ENCODE peak calls at places on chromosomes 3 and 15, in eight cellular contexts. One of them, this sample, is unnamed. For H3K9me3, the result is how much of the 10 kb centered on the place peaks cover.

GRCh38 chr3:138668107-138668506 is 59.5 kb downstream of the FAIM start:
- DNase-seq in endothelial cell of umbilical vein: peak
- DNase-seq in breast epithelium: no peak
- DNase-seq in left ventricle myocardium inferior: no peak
- DNase-seq in cardiac muscle cell: no peak
- DNase-seq in IMR-90: no peak
- DNase-seq in esophagus muscularis mucosa: no peak
- DNase-seq in body of pancreas: no peak
- DNase-seq in this sample: no peak

GRCh38 chr3:61780455-61781239 is 219.3 kb downstream of the PTPRG start:
- DNase-seq in cardiac muscle cell: no peak
- DNase-seq in IMR-90: no peak
- DNase-seq in endothelial cell of umbilical vein: no peak
- DNase-seq in esophagus muscularis mucosa: peak
- DNase-seq in left ventricle myocardium inferior: no peak
- DNase-seq in body of pancreas: no peak
- DNase-seq in breast epithelium: no peak
- DNase-seq in this sample: no peak

GRCh38 chr3:139574026-139574947 is 34.7 kb upstream of the RBP1 start:
- DNase-seq in breast epithelium: no peak
- DNase-seq in cardiac muscle cell: no peak
- DNase-seq in IMR-90: no peak
- DNase-seq in endothelial cell of umbilical vein: no peak
- DNase-seq in esophagus muscularis mucosa: peak
- DNase-seq in left ventricle myocardium inferior: peak
- DNase-seq in body of pancreas: peak
- DNase-seq in this sample: no peak

GRCh38 chr3:136750922-136751258 is 1.3 kb downstream of the STAG1 start:
- DNase-seq in esophagus muscularis mucosa: no peak
- DNase-seq in body of pancreas: no peak
- DNase-seq in breast epithelium: no peak
- DNase-seq in endothelial cell of umbilical vein: no peak
- DNase-seq in IMR-90: peak
- DNase-seq in left ventricle myocardium inferior: no peak
- DNase-seq in cardiac muscle cell: no peak
- DNase-seq in this sample: no peak

GRCh38 chr3:11323827-11324226 is 51.6 kb downstream of the ATG7 start:
- DNase-seq in breast epithelium: no peak
- DNase-seq in cardiac muscle cell: no peak
- DNase-seq in esophagus muscularis mucosa: no peak
- DNase-seq in body of pancreas: no peak
- DNase-seq in left ventricle myocardium inferior: no peak
- DNase-seq in endothelial cell of umbilical vein: no peak
- DNase-seq in IMR-90: peak
- DNase-seq in this sample: no peak

GRCh38 chr3:124627501-124627908 is 102.7 kb upstream of the UMPS start:
- DNase-seq in breast epithelium: no peak
- DNase-seq in esophagus muscularis mucosa: no peak
- DNase-seq in IMR-90: peak
- DNase-seq in endothelial cell of umbilical vein: peak
- DNase-seq in body of pancreas: no peak
- DNase-seq in cardiac muscle cell: peak
- DNase-seq in left ventricle myocardium inferior: no peak
- DNase-seq in this sample: no peak

GRCh38 chr15:98142584-98142983 is 182.1 kb downstream of the ARRDC4 start:
- DNase-seq in cardiac muscle cell: no peak
- DNase-seq in esophagus muscularis mucosa: no peak
- DNase-seq in breast epithelium: no peak
- DNase-seq in left ventricle myocardium inferior: no peak
- DNase-seq in body of pancreas: no peak
- DNase-seq in endothelial cell of umbilical vein: no peak
- DNase-seq in IMR-90: no peak
- DNase-seq in this sample: no peak

GRCh38 chr3:147701195-147701594 is 292.0 kb downstream of the ZIC1 start:
- DNase-seq in IMR-90: no peak
- DNase-seq in cardiac muscle cell: no peak
- DNase-seq in endothelial cell of umbilical vein: no peak
- DNase-seq in body of pancreas: no peak
- DNase-seq in esophagus muscularis mucosa: no peak
- DNase-seq in left ventricle myocardium inferior: no peak
- DNase-seq in breast epithelium: no peak
- DNase-seq in this sample: no peak

GRCh38 chr15:91135201-91136130 is 35.4 kb downstream of the SV2B start:
- DNase-seq in endothelial cell of umbilical vein: no peak
- DNase-seq in breast epithelium: no peak
- DNase-seq in body of pancreas: no peak
- DNase-seq in esophagus muscularis mucosa: no peak
- DNase-seq in IMR-90: no peak
- DNase-seq in cardiac muscle cell: no peak
- DNase-seq in left ventricle myocardium inferior: no peak
- DNase-seq in this sample: no peak

GRCh38 chr3:167742338-167742737 is 6.8 kb downstream of the SERPINI1 start:
- DNase-seq in cardiac muscle cell: no peak
- DNase-seq in body of pancreas: no peak
- DNase-seq in breast epithelium: no peak
- DNase-seq in IMR-90: no peak
- DNase-seq in left ventricle myocardium inferior: no peak
- DNase-seq in endothelial cell of umbilical vein: no peak
- DNase-seq in esophagus muscularis mucosa: no peak
- DNase-seq in this sample: no peak

GRCh38 chr3:184314700-184315505 is 497 bp downstream of the EIF4G1 start:
- DNase-seq in cardiac muscle cell: peak
- DNase-seq in body of pancreas: peak
- DNase-seq in IMR-90: peak
- DNase-seq in endothelial cell of umbilical vein: peak
- DNase-seq in left ventricle myocardium inferior: peak
- DNase-seq in breast epithelium: peak
- DNase-seq in esophagus muscularis mucosa: peak
- DNase-seq in this sample: peak

GRCh38 chr3:46449755-46450552 is 14.8 kb downstream of the LTF start:
- DNase-seq in esophagus muscularis mucosa: no peak
- DNase-seq in left ventricle myocardium inferior: no peak
- DNase-seq in endothelial cell of umbilical vein: no peak
- DNase-seq in breast epithelium: no peak
- DNase-seq in IMR-90: peak
- DNase-seq in cardiac muscle cell: no peak
- DNase-seq in body of pancreas: no peak
- DNase-seq in this sample: no peak

GRCh38 chr3:133989931-133990702 is 39.6 kb downstream of the SLCO2A1 start:
- DNase-seq in esophagus muscularis mucosa: no peak
- DNase-seq in IMR-90: no peak
- DNase-seq in body of pancreas: no peak
- DNase-seq in breast epithelium: no peak
- DNase-seq in endothelial cell of umbilical vein: no peak
- DNase-seq in left ventricle myocardium inferior: no peak
- DNase-seq in cardiac muscle cell: no peak
- DNase-seq in this sample: no peak

GRCh38 chr3:78497025-78497424 is 1270.8 kb downstream of the ROBO1 start:
- DNase-seq in esophagus muscularis mucosa: no peak
- DNase-seq in endothelial cell of umbilical vein: no peak
- DNase-seq in IMR-90: no peak
- DNase-seq in cardiac muscle cell: peak
- DNase-seq in breast epithelium: no peak
- DNase-seq in left ventricle myocardium inferior: no peak
- DNase-seq in body of pancreas: no peak
- DNase-seq in this sample: no peak

GRCh38 chr15:70471517-70471916 is 291.8 kb downstream of the UACA start:
- DNase-seq in left ventricle myocardium inferior: no peak
- DNase-seq in IMR-90: no peak
- DNase-seq in body of pancreas: no peak
- DNase-seq in breast epithelium: no peak
- DNase-seq in endothelial cell of umbilical vein: no peak
- DNase-seq in esophagus muscularis mucosa: no peak
- DNase-seq in cardiac muscle cell: no peak
- DNase-seq in this sample: no peak

GRCh38 chr15:29924750-29925149 is 102.5 kb upstream of the TJP1 start:
- DNase-seq in IMR-90: peak
- DNase-seq in endothelial cell of umbilical vein: peak
- DNase-seq in body of pancreas: peak
- DNase-seq in left ventricle myocardium inferior: peak
- DNase-seq in breast epithelium: no peak
- DNase-seq in cardiac muscle cell: peak
- DNase-seq in esophagus muscularis mucosa: no peak
- DNase-seq in this sample: no peak

GRCh38 chr3:31103623-31104180 is 209.2 kb upstream of the GADL1 start:
- DNase-seq in IMR-90: no peak
- DNase-seq in esophagus muscularis mucosa: no peak
- DNase-seq in cardiac muscle cell: no peak
- DNase-seq in body of pancreas: no peak
- DNase-seq in endothelial cell of umbilical vein: no peak
- DNase-seq in breast epithelium: no peak
- DNase-seq in left ventricle myocardium inferior: no peak
- DNase-seq in this sample: no peak

GRCh38 chr3:4827767-4828166 is 151.5 kb upstream of the BHLHE40 start:
- DNase-seq in left ventricle myocardium inferior: no peak
- DNase-seq in IMR-90: no peak
- DNase-seq in cardiac muscle cell: no peak
- DNase-seq in endothelial cell of umbilical vein: no peak
- DNase-seq in breast epithelium: no peak
- DNase-seq in esophagus muscularis mucosa: no peak
- DNase-seq in body of pancreas: no peak
- DNase-seq in this sample: no peak

GRCh38 chr3:142087676-142088075 is 61.7 kb downstream of the TFDP2 start:
- DNase-seq in endothelial cell of umbilical vein: no peak
- DNase-seq in left ventricle myocardium inferior: no peak
- DNase-seq in cardiac muscle cell: no peak
- DNase-seq in IMR-90: peak
- DNase-seq in esophagus muscularis mucosa: no peak
- DNase-seq in body of pancreas: no peak
- DNase-seq in breast epithelium: no peak
- DNase-seq in this sample: no peak

DNA sequence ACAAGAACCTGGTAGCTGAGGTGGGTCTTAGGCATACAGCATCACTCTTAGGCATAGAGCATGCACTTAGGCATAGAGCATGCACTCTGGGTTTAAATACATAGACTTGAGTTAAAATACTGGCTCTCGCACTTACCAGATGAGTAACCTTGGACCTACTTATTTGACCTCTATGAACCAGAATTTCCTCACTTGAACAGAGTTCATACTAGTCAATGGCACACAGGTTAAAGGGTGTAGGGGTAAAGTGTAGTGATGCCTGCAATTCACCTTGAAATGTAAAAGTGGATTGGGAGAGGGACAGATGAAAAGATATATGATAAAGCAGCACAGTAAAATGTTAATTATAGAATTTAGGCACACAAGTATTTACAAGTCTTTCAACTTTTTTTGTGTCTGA is 1.6 kb downstream of the RUVBL1 start:
- DNase-seq in esophagus muscularis mucosa: no peak
- DNase-seq in IMR-90: no peak
- DNase-seq in body of pancreas: no peak
- DNase-seq in breast epithelium: no peak
- DNase-seq in endothelial cell of umbilical vein: no peak
- DNase-seq in left ventricle myocardium inferior: no peak
- DNase-seq in cardiac muscle cell: no peak
- DNase-seq in this sample: no peak
- H3K4me3 ChIP-seq in esophagus muscularis mucosa: no peak
- H3K4me3 ChIP-seq in IMR-90: no peak
- H3K4me3 ChIP-seq in body of pancreas: no peak
- H3K4me3 ChIP-seq in breast epithelium: no peak
- H3K4me3 ChIP-seq in endothelial cell of umbilical vein: no peak
- H3K4me3 ChIP-seq in left ventricle myocardium inferior: no peak
- H3K4me3 ChIP-seq in cardiac muscle cell: no peak
- H3K4me3 ChIP-seq in this sample: no peak

DNA sequence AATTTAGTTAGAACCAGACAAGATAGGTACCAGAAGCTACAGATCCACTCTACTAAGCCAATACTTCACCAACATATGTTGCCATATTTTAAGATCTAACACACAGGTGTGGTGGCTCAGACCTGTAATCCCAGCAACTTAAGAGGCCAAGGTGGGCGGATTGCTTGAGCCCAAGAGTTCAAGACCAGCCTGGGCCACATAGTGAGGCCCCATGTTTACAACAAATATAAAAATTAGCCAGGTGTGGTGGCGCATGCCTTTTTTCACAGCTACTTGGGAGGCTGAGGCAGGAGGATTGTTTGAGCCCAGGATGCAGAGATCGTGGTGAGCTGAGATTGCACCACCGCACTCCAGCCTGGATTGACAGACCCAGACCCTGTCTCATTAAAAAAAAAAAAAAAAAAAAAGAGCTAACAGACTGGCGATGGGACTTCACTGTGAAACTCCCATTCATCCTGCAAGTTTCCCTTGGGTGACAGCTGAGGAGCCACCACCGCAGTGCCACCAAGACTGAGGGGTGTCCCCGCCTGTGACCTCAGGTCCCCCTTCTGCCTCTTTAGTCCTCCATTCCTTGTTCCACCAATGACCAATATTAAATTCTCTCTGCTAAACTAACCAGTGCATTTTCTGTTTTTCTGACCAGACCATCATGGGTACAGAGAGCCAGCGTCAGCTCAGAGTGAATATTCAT is 163.3 kb downstream of the OR4M2 start:
- DNase-seq in left ventricle myocardium inferior: no peak
- DNase-seq in body of pancreas: no peak
- DNase-seq in IMR-90: no peak
- DNase-seq in endothelial cell of umbilical vein: no peak
- DNase-seq in breast epithelium: no peak
- DNase-seq in esophagus muscularis mucosa: no peak
- DNase-seq in cardiac muscle cell: no peak
- DNase-seq in this sample: no peak
- H3K9me3 ChIP-seq in left ventricle myocardium inferior: under half
- H3K9me3 ChIP-seq in body of pancreas: under half
- H3K9me3 ChIP-seq in IMR-90: under half
- H3K9me3 ChIP-seq in endothelial cell of umbilical vein: under half
- H3K9me3 ChIP-seq in breast epithelium: under half
- H3K9me3 ChIP-seq in esophagus muscularis mucosa: under half
- H3K9me3 ChIP-seq in cardiac muscle cell: under half
- H3K9me3 ChIP-seq in this sample: under half

GRCh38 chr15:37133619-37134018 is 33.3 kb upstream of the MEIS2 start:
- DNase-seq in IMR-90: peak
- DNase-seq in left ventricle myocardium inferior: no peak
- DNase-seq in endothelial cell of umbilical vein: peak
- DNase-seq in breast epithelium: no peak
- DNase-seq in body of pancreas: no peak
- DNase-seq in cardiac muscle cell: no peak
- DNase-seq in esophagus muscularis mucosa: no peak
- DNase-seq in this sample: no peak
- TF ChIP-seq CTCF in IMR-90: peak
- TF ChIP-seq CTCF in left ventricle myocardium inferior: peak
- TF ChIP-seq CTCF in endothelial cell of umbilical vein: no peak
- TF ChIP-seq CTCF in breast epithelium: no peak
- TF ChIP-seq CTCF in body of pancreas: peak
- TF ChIP-seq CTCF in cardiac muscle cell: peak
- TF ChIP-seq CTCF in esophagus muscularis mucosa: peak
- TF ChIP-seq CTCF in this sample: no peak

GRCh38 chr15:69305204-69305931 is 6.7 kb downstream of the PAQR5 start:
- DNase-seq in left ventricle myocardium inferior: no peak
- DNase-seq in IMR-90: peak
- DNase-seq in body of pancreas: peak
- DNase-seq in breast epithelium: no peak
- DNase-seq in cardiac muscle cell: no peak
- DNase-seq in esophagus muscularis mucosa: no peak
- DNase-seq in endothelial cell of umbilical vein: peak
- DNase-seq in this sample: no peak
- H3K4me3 ChIP-seq in left ventricle myocardium inferior: no peak
- H3K4me3 ChIP-seq in IMR-90: no peak
- H3K4me3 ChIP-seq in body of pancreas: no peak
- H3K4me3 ChIP-seq in breast epithelium: no peak
- H3K4me3 ChIP-seq in cardiac muscle cell: no peak
- H3K4me3 ChIP-seq in esophagus muscularis mucosa: no peak
- H3K4me3 ChIP-seq in endothelial cell of umbilical vein: no peak
- H3K4me3 ChIP-seq in this sample: no peak

This sample was measured in CD8-positive, alpha-beta T cell.